ENCODE peak calls at places on chromosome 10, in six cellular contexts. W, V, H, M, T and X are unnamed samples.

GRCh38 chr10:131683281-131683861 is 217.4 kb upstream of the PPP2R2D start:
- DNase-seq in W (peak; percentile 48), V (no peak), H (no peak), M (no peak), T (no peak), X (no peak)

GRCh38 chr10:32256613-32257437 is 90.1 kb downstream of the EPC1 start:
- DNase-seq in W (peak; percentile 80), V (peak; percentile 77), H (peak; percentile 76), M (peak; percentile 70), T (peak; percentile 44), X (peak; percentile 84)

GRCh38 chr10:45302573-45302972 is 12.8 kb downstream of the OR13A1 start:
- DNase-seq in W (no peak), V (no peak), H (no peak), M (no peak), T (no peak), X (no peak)

GRCh38 chr10:98664329-98665042 is 217.8 kb upstream of the HPS1 start:
- DNase-seq in W (no peak), V (no peak), H (no peak), M (peak; percentile 64), T (no peak), X (no peak)

GRCh38 chr10:112771733-112772132 is 178.3 kb upstream of the TCF7L2 start:
- DNase-seq in W (no peak), V (no peak), H (no peak), M (no peak), T (no peak), X (no peak)

GRCh38 chr10:119416855-119417254 is 125.7 kb downstream of the RGS10 start:
- DNase-seq in W (peak; percentile 77), V (peak; percentile 78), H (no peak), M (peak; percentile 79), T (peak; percentile 54), X (peak; percentile 75)

GRCh38 chr10:31650010-31650409 is 278.6 kb downstream of the ARHGAP12 start:
- DNase-seq in W (no peak), V (peak; percentile 71), H (peak; percentile 95), M (no peak), T (peak; percentile 84), X (peak; percentile 36)

GRCh38 chr10:624605-625334 is 64.7 kb downstream of the DIP2C start:
- DNase-seq in W (peak; percentile 62), V (peak; percentile 77), H (peak; percentile 90), M (peak; percentile 61), T (peak; percentile 79), X (peak; percentile 45)

GRCh38 chr10:1393481-1393880 is 337.3 kb downstream of the WDR37 start:
- DNase-seq in W (no peak), V (no peak), H (no peak), M (no peak), T (no peak), X (no peak)

GRCh38 chr10:43124574-43125273 is 13.5 kb upstream of the CSGALNACT2 start:
- DNase-seq in W (no peak), V (no peak), H (no peak), M (no peak), T (no peak), X (no peak)

GRCh38 chr10:118584181-118584954 is 11.1 kb downstream of the PRLHR start:
- DNase-seq in W (no peak), V (no peak), H (no peak), M (no peak), T (no peak), X (no peak)

GRCh38 chr10:310371-310770 is 175.1 kb downstream of the ZMYND11 start:
- DNase-seq in W (no peak), V (no peak), H (no peak), M (no peak), T (no peak), X (no peak)

GRCh38 chr10:31584789-31585406 is 265.9 kb downstream of the ZEB1 start:
- DNase-seq in W (no peak), V (no peak), H (no peak), M (no peak), T (no peak), X (no peak)

GRCh38 chr10:127085957-127086356 is 110.4 kb downstream of the INSYN2A start:
- DNase-seq in W (no peak), V (no peak), H (no peak), M (no peak), T (no peak), X (no peak)

GRCh38 chr10:14553434-14553833 is 221.3 kb downstream of the FAM107B start:
- DNase-seq in W (no peak), V (no peak), H (no peak), M (no peak), T (no peak), X (no peak)

GRCh38 chr10:101525848-101526247 is 62.2 kb downstream of the POLL start:
- DNase-seq in W (no peak), V (no peak), H (no peak), M (no peak), T (no peak), X (no peak)

GRCh38 chr10:125201791-125202622 is 41.6 kb upstream of the CTBP2 start:
- DNase-seq in W (peak; percentile 49), V (no peak), H (no peak), M (no peak), T (no peak), X (no peak)

GRCh38 chr10:88831709-88832108 is 19.9 kb downstream of the ANKRD22 start:
- DNase-seq in W (no peak), V (no peak), H (no peak), M (no peak), T (no peak), X (no peak)

GRCh38 chr10:10869592-10869991 is 148.1 kb upstream of the CELF2 start:
- DNase-seq in W (no peak), V (no peak), H (no peak), M (no peak), T (no peak), X (no peak)

GRCh38 chr10:94192333-94192732 is 170.4 kb downstream of the NOC3L start:
- DNase-seq in W (no peak), V (no peak), H (no peak), M (no peak), T (no peak), X (no peak)

GRCh38 chr10:131663411-131663810 is 237.4 kb upstream of the PPP2R2D start:
- DNase-seq in W (peak; percentile 20), V (no peak), H (no peak), M (no peak), T (no peak), X (no peak)

GRCh38 chr10:37671802-37672201 is 185.6 kb downstream of the ZNF248 start:
- DNase-seq in W (no peak), V (no peak), H (no peak), M (no peak), T (no peak), X (no peak)

GRCh38 chr10:93437000-93437945 is 44.9 kb downstream of the MYOF start:
- DNase-seq in W (peak; percentile 82), V (peak; percentile 81), H (peak; percentile 94), M (peak; percentile 37), T (peak; percentile 69), X (no peak)

GRCh38 chr10:17265468-17265867 is 37.4 kb downstream of the VIM start:
- DNase-seq in W (no peak), V (no peak), H (no peak), M (no peak), T (no peak), X (no peak)

GRCh38 chr10:22229756-22230330 is 12.0 kb upstream of the EBLN1 start:
- DNase-seq in W (no peak), V (no peak), H (no peak), M (no peak), T (no peak), X (no peak)

GRCh38 chr10:109275970-109276369 is 647.3 kb downstream of the XPNPEP1 start:
- DNase-seq in W (no peak), V (no peak), H (no peak), M (no peak), T (no peak), X (peak; percentile 10)

GRCh38 chr10:31030216-31030615 is 1.4 kb downstream of the ZNF438 start:
- DNase-seq in W (no peak), V (no peak), H (no peak), M (no peak), T (no peak), X (no peak)

DNA sequence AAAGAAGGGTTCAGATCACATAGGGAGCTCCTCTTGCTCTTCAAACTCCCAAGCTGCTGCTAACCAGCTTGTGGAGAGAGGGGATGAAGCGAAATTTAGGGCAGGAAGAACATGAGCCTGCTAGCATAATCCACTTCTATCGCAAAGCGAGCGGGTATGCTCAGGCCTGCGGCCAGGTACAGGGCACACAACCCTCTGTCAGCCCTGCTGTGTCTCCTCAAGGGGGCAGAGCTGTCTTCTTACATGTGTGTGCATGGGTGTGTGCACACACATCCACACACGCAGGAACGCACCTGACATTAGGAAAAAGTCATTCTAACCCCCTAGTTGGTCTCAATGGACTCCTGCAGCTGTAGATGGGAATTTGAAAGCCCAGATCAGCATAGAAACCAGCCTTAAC is 80.2 kb downstream of the PPP1R3C start:
- DNase-seq in W (no peak), V (peak; percentile 48), H (no peak), M (peak; percentile 39), T (no peak), X (peak; percentile 28)
- TF ChIP-seq CTCF in W (peak; percentile 37), V (peak; percentile 24), H (peak; percentile 19), M (peak; percentile 44), T (peak; percentile 61), X (no peak)

DNA sequence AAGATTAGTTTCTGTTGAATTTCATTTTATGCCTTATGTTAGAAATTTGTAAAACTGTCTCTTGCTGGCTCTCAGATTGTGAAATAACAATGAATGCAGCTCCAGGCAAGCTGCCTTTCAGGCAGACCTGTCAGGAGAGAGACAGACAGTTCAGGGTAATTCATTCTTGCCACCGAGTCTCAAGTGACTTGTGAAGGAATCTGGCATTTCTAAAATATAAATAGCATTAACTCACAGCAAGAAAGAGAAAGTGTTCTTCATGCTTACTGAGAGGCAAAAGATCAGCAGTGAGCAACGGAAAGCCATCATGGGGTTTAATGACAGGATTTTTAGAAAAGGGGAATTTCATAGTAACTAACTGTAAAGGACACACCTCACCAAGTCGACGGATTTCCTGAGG is 442.3 kb upstream of the AKR1E2 start:
- DNase-seq in W (no peak), V (no peak), H (no peak), M (no peak), T (no peak), X (no peak)
- H3K4me3 ChIP-seq in W (no peak overlapping the region), V (no peak overlapping the region), H (peak overlapping the region; percentile 13), M (no peak overlapping the region), T (peak overlapping the region; percentile 30), X (no peak overlapping the region)

GRCh38 chr10:71962915-71963314 is 1.3 kb upstream of the CHST3 start:
- DNase-seq in W (no peak), V (no peak), H (no peak), M (no peak), T (no peak), X (no peak)

GRCh38 chr10:71963351-71963755 is 842 bp upstream of the CHST3 start:
- DNase-seq in W (no peak), V (peak; percentile 67), H (peak; percentile 92), M (no peak), T (peak; percentile 50), X (no peak)

GRCh38 chr10:71965623-71966022 is 1.4 kb downstream of the CHST3 start:
- DNase-seq in W (no peak), V (peak; percentile 63), H (peak; percentile 66), M (no peak), T (no peak), X (no peak)

GRCh38 chr10:71964669-71965515 is 697 bp downstream of the CHST3 start:
- DNase-seq in W (no peak), V (peak; percentile 75), H (peak; percentile 91), M (peak; percentile 57), T (peak; percentile 81), X (peak; percentile 64)

GRCh38 chr10:71963756-71964668 is at the start of gene CHST3:
- DNase-seq in W (peak; percentile 80), V (peak; percentile 91), H (peak; percentile 92), M (peak; percentile 82), T (peak; percentile 79), X (peak; percentile 23)
- TF ChIP-seq CTCF in W (no peak), V (no peak), H (no peak), M (no peak), T (no peak), X (no peak)

GRCh38 chr10:114095676-114096331 is 52.1 kb downstream of the ADRB1 start:
- DNase-seq in W (no peak), V (no peak), H (no peak), M (no peak), T (no peak), X (no peak)
- H3K4me3 ChIP-seq in W (no peak overlapping the region), V (no peak overlapping the region), H (no peak overlapping the region), M (no peak overlapping the region), T (no peak overlapping the region), X (no peak overlapping the region)